ENCODE peak calls at places on chromosomes 2 and 18, in eight cellular contexts. C, G, J, Z, E, A, P and H are unnamed samples.
A peak's percentile ranks its signal among the peaks of the same experiment; 100 is the strongest.

GRCh38 chr2:234158812-234159211 is 108.3 kb downstream of the SPP2 start:
- DNase-seq in C (peak; percentile 31), G (no peak), J (no peak), Z (no peak), E (peak; percentile 92), A (no peak), P (no peak), H (no peak)

GRCh38 chr2:13585732-13586131 is 869.0 kb downstream of the TRIB2 start:
- DNase-seq in C (no peak), G (no peak), J (no peak), Z (no peak), E (no peak), A (no peak), P (no peak), H (no peak)

GRCh38 chr2:136386046-136386445 is 268.1 kb upstream of the CXCR4 start:
- DNase-seq in C (no peak), G (no peak), J (no peak), Z (no peak), E (no peak), A (no peak), P (no peak), H (no peak)

GRCh38 chr18:22391571-22392359 is 25.9 kb downstream of the CTAGE1 start:
- DNase-seq in C (peak; percentile 96), G (no peak), J (no peak), Z (no peak), E (peak; percentile 99), A (no peak), P (peak; percentile 37), H (no peak)

GRCh38 chr2:42823744-42824453 is 31.5 kb upstream of the HAAO start:
- DNase-seq in C (peak; percentile 23), G (no peak), J (no peak), Z (no peak), E (no peak), A (no peak), P (no peak), H (no peak)

GRCh38 chr2:37914340-37914739 is 10.7 kb upstream of the RMDN2 start:
- DNase-seq in C (no peak), G (no peak), J (no peak), Z (no peak), E (no peak), A (no peak), P (no peak), H (no peak)

GRCh38 chr2:208135794-208136369 is 6.3 kb upstream of the CRYGC start:
- DNase-seq in C (no peak), G (no peak), J (no peak), Z (no peak), E (no peak), A (no peak), P (no peak), H (no peak)

GRCh38 chr2:149739171-149739879 is 151.8 kb upstream of the MMADHC start:
- DNase-seq in C (peak; percentile 33), G (no peak), J (no peak), Z (no peak), E (peak; percentile 39), A (no peak), P (no peak), H (no peak)

GRCh38 chr2:25230128-25230527 is 61.7 kb upstream of the POMC start:
- DNase-seq in C (no peak), G (peak; percentile 44), J (no peak), Z (no peak), E (no peak), A (no peak), P (no peak), H (peak; percentile 87)

GRCh38 chr2:217838409-217838831 is 164.4 kb downstream of the TNS1 start:
- DNase-seq in C (no peak), G (no peak), J (no peak), Z (no peak), E (no peak), A (no peak), P (no peak), H (no peak)

GRCh38 chr2:239212121-239212520 is 188.7 kb downstream of the HDAC4 start:
- DNase-seq in C (no peak), G (no peak), J (no peak), Z (no peak), E (no peak), A (no peak), P (no peak), H (no peak)

GRCh38 chr18:51037230-51037629 is 7.2 kb downstream of the SMAD4 start:
- DNase-seq in C (no peak), G (no peak), J (no peak), Z (no peak), E (no peak), A (no peak), P (no peak), H (no peak)

GRCh38 chr2:203330434-203330833 is 2.2 kb downstream of the ABI2 start:
- DNase-seq in C (peak; percentile 64), G (no peak), J (no peak), Z (no peak), E (peak; percentile 16), A (no peak), P (no peak), H (no peak)

GRCh38 chr2:32009479-32010256 is 1.1 kb downstream of the MEMO1 start:
- DNase-seq in C (no peak), G (no peak), J (peak; percentile 75), Z (no peak), E (peak; percentile 33), A (peak; percentile 50), P (peak; percentile 8), H (no peak)

GRCh38 chr2:44016282-44016681 is 20.5 kb upstream of the LRPPRC start:
- DNase-seq in C (peak; percentile 61), G (no peak), J (no peak), Z (no peak), E (peak; percentile 43), A (peak; percentile 61), P (no peak), H (no peak)

GRCh38 chr2:96404446-96405373 is 69.1 kb downstream of the NCAPH start:
- DNase-seq in C (no peak), G (no peak), J (no peak), Z (no peak), E (peak; percentile 26), A (no peak), P (no peak), H (peak; percentile 74)

GRCh38 chr2:231387904-231388724 is 7.4 kb upstream of the B3GNT7 start:
- DNase-seq in C (peak; percentile 56), G (no peak), J (no peak), Z (no peak), E (peak; percentile 85), A (no peak), P (no peak), H (no peak)

GRCh38 chr18:73887801-73888200 is 259.8 kb downstream of the FBXO15 start:
- DNase-seq in C (no peak), G (no peak), J (no peak), Z (no peak), E (no peak), A (no peak), P (no peak), H (no peak)

GRCh38 chr2:68383778-68384177 is 18.7 kb downstream of the PLEK start:
- DNase-seq in C (no peak), G (no peak), J (no peak), Z (no peak), E (no peak), A (no peak), P (no peak), H (no peak)

GRCh38 chr2:234454433-234454832 is 42.4 kb downstream of the ARL4C start:
- DNase-seq in C (no peak), G (no peak), J (no peak), Z (no peak), E (no peak), A (peak; percentile 69), P (no peak), H (no peak)

GRCh38 chr2:56260415-56260814 is 76.6 kb downstream of the CCDC85A start:
- DNase-seq in C (no peak), G (no peak), J (no peak), Z (no peak), E (no peak), A (no peak), P (no peak), H (no peak)

GRCh38 chr18:48488388-48488850 is 50.4 kb upstream of the CTIF start:
- DNase-seq in C (peak; percentile 93), G (no peak), J (peak; percentile 92), Z (peak; percentile 70), E (peak; percentile 98), A (no peak), P (no peak), H (no peak)

GRCh38 chr2:70089220-70089945 is 2.1 kb downstream of the PCBP1 start:
- DNase-seq in C (no peak), G (peak; percentile 34), J (no peak), Z (no peak), E (peak; percentile 35), A (peak; percentile 48), P (no peak), H (peak; percentile 15)